ENCODE peak calls at places on chromosomes 7 and 10, in six cellular contexts. C is HCT116, O is H1, Z is breast epithelium, Q is right lobe of liver, U is suprapubic skin. M is an unnamed sample. For H3K4me1, the result is how much of the 10 kb centered on the place peaks cover.

GRCh38 chr10:124004372-124004928 is 88.9 kb downstream of the CHST15 start:
- DNase-seq in O (no peak), U (peak), C (no peak), Q (peak), Z (peak), M (no peak)

GRCh38 chr7:122677149-122677548 is 21.8 kb downstream of the RNF133 start:
- DNase-seq in Q (no peak), O (no peak), Z (no peak), U (no peak), C (no peak), M (no peak)

GRCh38 chr10:34249634-34250033 is 565.5 kb downstream of the PARD3 start:
- DNase-seq in O (no peak), Z (no peak), U (no peak), Q (no peak), C (no peak), M (no peak)

GRCh38 chr10:117197189-117197588 is at the start of gene KCNK18:
- DNase-seq in Z (no peak), U (no peak), Q (no peak), C (no peak), O (no peak), M (no peak)

GRCh38 chr10:78255214-78255613 is 221.6 kb downstream of the RPS24 start:
- DNase-seq in Q (no peak), U (no peak), O (no peak), C (no peak), Z (no peak), M (no peak)

GRCh38 chr7:1085910-1086421 is 1.9 kb upstream of the GPER1 start:
- DNase-seq in C (no peak), Q (no peak), Z (no peak), U (no peak), O (no peak), M (no peak)

GRCh38 chr10:85612378-85612775 is 754.2 kb downstream of the GRID1 start:
- DNase-seq in Z (no peak), Q (no peak), O (no peak), C (no peak), U (no peak), M (no peak)

GRCh38 chr10:80196270-80196949 is 8.9 kb downstream of the ANXA11 start:
- DNase-seq in Q (peak), U (peak), O (no peak), Z (no peak), C (peak), M (no peak)

GRCh38 chr7:44966731-44967538 is 11.9 kb downstream of the MYO1G start:
- DNase-seq in Q (no peak), O (no peak), Z (no peak), C (no peak), U (no peak), M (no peak)

GRCh38 chr10:605632-606325 is 83.7 kb downstream of the DIP2C start:
- DNase-seq in U (no peak), Z (no peak), O (no peak), Q (no peak), C (no peak), M (no peak)

GRCh38 chr7:93902777-93903423 is 3.5 kb upstream of the GNGT1 start:
- DNase-seq in U (no peak), C (peak), O (no peak), Q (no peak), Z (no peak), M (no peak)

GRCh38 chr7:30511494-30511893 is 6.9 kb upstream of the GGCT start:
- DNase-seq in O (no peak), U (no peak), C (no peak), Q (no peak), Z (no peak), M (no peak)

GRCh38 chr10:110503528-110504110 is 5.9 kb downstream of the DUSP5 start:
- DNase-seq in O (no peak), C (no peak), U (no peak), Z (no peak), Q (no peak), M (no peak)

GRCh38 chr10:46310143-46310514 is 23.3 kb downstream of the ANTXRL start:
- DNase-seq in Q (no peak), U (no peak), C (no peak), Z (peak), O (no peak), M (no peak)

GRCh38 chr10:3755440-3756359 is 29.3 kb downstream of the KLF6 start:
- DNase-seq in O (no peak), U (no peak), Q (no peak), Z (no peak), C (no peak), M (no peak)

GRCh38 chr10:110279062-110279986 is 25.4 kb downstream of the SMNDC1 start:
- DNase-seq in O (no peak), U (no peak), Q (no peak), Z (no peak), C (peak), M (no peak)

GRCh38 chr10:37381271-37381670 is 255.9 kb downstream of the ANKRD30A start:
- DNase-seq in O (no peak), Z (no peak), U (no peak), Q (no peak), C (no peak), M (no peak)

GRCh38 chr7:67907792-67908191 is 911.2 kb downstream of the TYW1 start:
- DNase-seq in U (no peak), Q (no peak), C (no peak), O (no peak), Z (no peak), M (no peak)

GRCh38 chr10:17562572-17562971 is 54.6 kb downstream of the HACD1 start:
- DNase-seq in Q (no peak), O (no peak), Z (no peak), U (no peak), C (no peak), M (no peak)

GRCh38 chr7:114086906-114087651 is 168.3 kb upstream of the PPP1R3A start:
- DNase-seq in O (no peak), U (peak), C (no peak), Z (no peak), Q (peak), M (no peak)

GRCh38 chr7:139772837-139773236 is 5.0 kb downstream of the HIPK2 start:
- DNase-seq in Z (no peak), O (no peak), Q (no peak), U (no peak), C (no peak), M (no peak)

GRCh38 chr7:107725138-107725740 is 18.7 kb upstream of the CBLL1 start:
- DNase-seq in Q (no peak), C (peak), Z (no peak), O (no peak), U (no peak), M (no peak)

GRCh38 chr7:112410087-112410486 is 40.2 kb upstream of the IFRD1 start:
- DNase-seq in O (no peak), Z (no peak), U (no peak), Q (no peak), C (no peak), M (no peak)

GRCh38 chr7:116512524-116513188 is 12.2 kb upstream of the CAV1 start:
- DNase-seq in U (no peak), O (no peak), Z (no peak), Q (no peak), C (no peak), M (no peak)

GRCh38 chr10:10198388-10198787 is 819.3 kb upstream of the CELF2 start:
- DNase-seq in O (no peak), Q (no peak), U (no peak), Z (no peak), C (no peak), M (no peak)

GRCh38 chr10:100265821-100266485 is 1.5 kb downstream of the CWF19L1 start:
- DNase-seq in Q (no peak), Z (no peak), O (no peak), U (no peak), C (no peak), M (no peak)

GRCh38 chr7:108863221-108863848 is 293.7 kb downstream of the DNAJB9 start:
- DNase-seq in U (no peak), O (no peak), C (no peak), Z (no peak), Q (no peak), M (no peak)

GRCh38 chr10:95480102-95480900 is 80.9 kb downstream of the SORBS1 start:
- DNase-seq in U (no peak), O (no peak), Z (no peak), Q (peak), C (no peak), M (no peak)

GRCh38 chr7:128304212-128304611 is 39.5 kb downstream of the RBM28 start:
- DNase-seq in Q (no peak), Z (no peak), U (no peak), C (no peak), O (no peak), M (no peak)

GRCh38 chr7:93944673-93945072 is 23.1 kb downstream of the GNG11 start:
- DNase-seq in U (no peak), Q (no peak), C (no peak), Z (no peak), O (no peak), M (no peak)

GRCh38 chr10:71513896-71514295 is 117.2 kb downstream of the CDH23 start:
- DNase-seq in C (no peak), Q (no peak), U (no peak), O (no peak), Z (no peak), M (no peak)

GRCh38 chr7:113093561-113093960 is 6.9 kb upstream of the GPR85 start:
- DNase-seq in C (no peak), Z (no peak), O (no peak), U (no peak), Q (no peak), M (no peak)

GRCh38 chr7:135748770-135749169 is at the start of gene FAM180A:
- DNase-seq in U (peak), C (no peak), Z (peak), Q (no peak), O (no peak), M (peak)

GRCh38 chr10:110989016-110989415 is 69.6 kb downstream of the SHOC2 start:
- DNase-seq in C (no peak), U (no peak), Q (no peak), O (no peak), Z (no peak), M (no peak)

GRCh38 chr10:133462512-133463305 is 9.0 kb downstream of the SCART1 start:
- DNase-seq in O (no peak), U (no peak), Z (peak), C (no peak), Q (peak), M (peak)

GRCh38 chr10:130378556-130379400 is 242.6 kb downstream of the GLRX3 start:
- DNase-seq in Z (no peak), C (no peak), O (no peak), U (peak), Q (no peak), M (no peak)

GRCh38 chr7:129433823-129434171 is 435 bp upstream of the STRIP2 start:
- DNase-seq in O (no peak), U (no peak), C (peak), Z (peak), Q (no peak), M (no peak)

GRCh38 chr7:129436335-129436923 is 2.2 kb downstream of the STRIP2 start:
- DNase-seq in O (no peak), U (no peak), C (no peak), Q (no peak), Z (no peak), M (no peak)

GRCh38 chr7:129435414-129435829 is 1.2 kb downstream of the STRIP2 start:
- DNase-seq in C (no peak), Q (no peak), U (no peak), O (no peak), Z (no peak), M (no peak)

GRCh38 chr7:129434846-129435318 is 650 bp downstream of the STRIP2 start:
- DNase-seq in O (no peak), U (no peak), C (no peak), Z (no peak), Q (peak), M (no peak)

GRCh38 chr7:129434172-129434845 is at the start of gene STRIP2:
- DNase-seq in Z (peak), U (peak), O (peak), Q (peak), C (peak), M (peak)
- TF ChIP-seq POLR2A in Z (no peak), U (no peak), O (peak), Q (peak), C (no peak), M (no peak)

DNA sequence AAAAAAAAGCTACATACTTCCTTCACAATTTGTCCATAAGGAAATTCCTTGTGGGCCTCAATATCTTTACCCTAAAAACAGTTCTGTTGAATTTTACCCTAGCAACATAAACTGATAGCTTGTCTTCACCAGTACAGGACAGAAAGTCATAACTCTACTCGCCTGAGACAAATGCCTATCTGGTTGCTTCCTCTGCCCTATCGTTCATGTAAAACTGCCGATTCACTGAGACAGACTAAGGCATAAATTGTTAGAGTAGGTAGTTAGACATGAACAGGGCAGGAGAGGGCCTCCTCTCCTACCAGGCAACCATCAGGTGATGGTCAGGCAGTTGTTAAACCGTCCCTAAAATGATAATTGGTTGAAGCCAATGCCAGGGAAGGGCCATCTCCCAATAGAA is 25.0 kb downstream of the IFIT3 start:
- DNase-seq in Z (no peak), U (no peak), O (no peak), C (no peak), Q (no peak), M (no peak)
- H3K4me1 ChIP-seq in Z (under half), U (under half), O (under half), C (under half), Q (under half), M (under half)

GRCh38 chr10:97771055-97771811 is 566 bp downstream of the SFRP5 start:
- DNase-seq in Q (no peak), O (no peak), Z (no peak), U (no peak), C (no peak), M (no peak)

GRCh38 chr10:97774811-97775294 is 3.1 kb upstream of the SFRP5 start:
- DNase-seq in Q (no peak), O (no peak), Z (no peak), C (no peak), U (no peak), M (no peak)

GRCh38 chr10:97770265-97770664 is 1.5 kb downstream of the SFRP5 start:
- DNase-seq in O (no peak), Q (no peak), Z (no peak), C (no peak), U (no peak), M (no peak)

GRCh38 chr10:97773096-97773495 is 1.3 kb upstream of the SFRP5 start:
- DNase-seq in O (no peak), Z (no peak), C (no peak), Q (no peak), U (no peak), M (no peak)

GRCh38 chr10:97771913-97772823 is at the start of gene SFRP5:
- DNase-seq in U (no peak), O (no peak), C (no peak), Z (no peak), Q (no peak), M (no peak)
- H3K27ac ChIP-seq in U (no peak), O (no peak), C (no peak), Z (no peak), Q (no peak), M (no peak)

GRCh38 chr10:102394801-102395676 is 466 bp upstream of the NFKB2 start:
- DNase-seq in Q (peak), Z (peak), C (peak), O (peak), U (peak), M (peak)
- TF ChIP-seq POLR2A in Q (peak), Z (peak), C (no peak), O (no peak), U (peak), M (peak)

GRCh38 chr7:101936612-101937231 is 119.3 kb downstream of the CUX1 start:
- DNase-seq in C (no peak), O (peak), Z (no peak), U (no peak), Q (no peak), M (no peak)
- H3K4me1 ChIP-seq in C (under half), O (under half), Z (under half), U (under half), Q (under half), M (half or more)

DNA sequence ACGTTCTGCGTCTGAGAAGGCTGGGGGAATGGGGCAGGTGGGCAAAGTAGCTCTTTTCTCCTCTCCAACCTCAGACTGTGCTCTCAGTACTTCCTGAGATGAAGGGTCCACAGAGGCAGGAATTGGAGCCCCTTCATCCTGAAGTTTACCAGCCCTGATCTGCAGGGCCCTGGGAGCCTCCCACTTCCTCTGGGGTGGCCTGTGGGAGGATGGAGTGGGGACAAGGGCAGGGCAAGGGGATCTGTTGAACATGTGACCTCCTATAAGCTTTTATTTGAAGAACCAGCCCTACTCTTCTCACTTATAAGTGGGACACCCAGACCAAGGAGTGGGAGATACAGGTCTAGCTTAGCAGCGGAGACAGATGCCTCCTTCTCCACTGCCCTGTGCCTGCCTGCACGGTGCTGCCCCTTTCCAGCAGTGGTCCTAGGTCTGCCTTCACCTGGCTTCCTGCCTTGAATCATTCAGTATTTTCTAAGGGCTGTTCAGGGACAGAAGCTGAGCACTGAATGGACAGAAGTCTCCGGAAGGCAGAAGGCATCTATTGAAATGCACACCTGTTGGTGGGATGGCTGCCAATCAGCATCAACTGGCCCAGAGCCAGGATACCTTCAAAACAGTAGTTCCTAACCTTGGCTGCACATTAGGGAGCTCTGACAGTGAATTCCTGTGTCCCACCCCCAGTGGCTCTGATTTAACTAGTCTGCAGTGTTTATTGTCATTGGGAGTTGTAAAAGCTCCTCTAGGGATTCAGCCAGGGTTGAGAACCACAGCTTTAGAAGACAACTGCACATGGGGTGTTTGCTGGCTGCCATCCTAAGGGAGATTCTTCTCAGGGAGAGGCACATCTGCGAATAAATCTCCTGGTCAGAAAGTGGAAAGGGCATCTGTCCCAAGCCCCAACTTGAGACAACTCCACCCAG is 2.7 kb upstream of the ARHGAP22 start:
- DNase-seq in Z (no peak), U (peak), Q (no peak), C (no peak), O (no peak), M (peak)
- H3K27ac ChIP-seq in Z (no peak), U (no peak), Q (no peak), C (no peak), O (no peak), M (no peak)

GRCh38 chr10:132420469-132421376 is 23.7 kb downstream of the PWWP2B start:
- DNase-seq in Q (no peak), Z (no peak), C (no peak), U (no peak), O (no peak), M (no peak)

GRCh38 chr10:132422931-132423813 is 26.2 kb downstream of the PWWP2B start:
- DNase-seq in Z (no peak), U (no peak), Q (no peak), O (no peak), C (no peak), M (no peak)

GRCh38 chr10:132419631-132420468 is 22.9 kb downstream of the PWWP2B start:
- DNase-seq in Q (no peak), O (no peak), C (no peak), Z (no peak), U (no peak), M (no peak)

GRCh38 chr10:132422169-132422691 is 25.2 kb downstream of the PWWP2B start:
- DNase-seq in U (no peak), Z (no peak), C (no peak), Q (no peak), O (no peak), M (no peak)

GRCh38 chr10:132421377-132422168 is 24.6 kb downstream of the PWWP2B start:
- DNase-seq in C (no peak), Q (peak), Z (no peak), O (no peak), U (no peak), M (no peak)
- TF ChIP-seq POLR2A in C (no peak), Q (no peak), Z (no peak), O (no peak), U (no peak), M (no peak)

M was measured in esophagus muscularis mucosa.